ENCODE peak calls at places on chromosomes 7 and 10, in eight cellular contexts. J is ureter, R is GM23338, Z is GM03348, H is GDM1, E is posterior cingulate gyrus, O is GM13976, U is mucosa of gallbladder. T is an unnamed sample.

GRCh38 chr10:89025453-89025852 is 34.9 kb downstream of the FAS start:
- DNase-seq in U (no peak), R (no peak), J (no peak), H (no peak), E (no peak), Z (no peak), O (no peak), T (no peak)

GRCh38 chr7:25886387-25887240 is 265.4 kb upstream of the NFE2L3 start:
- DNase-seq in J (no peak), R (no peak), U (no peak), Z (no peak), H (no peak), E (no peak), O (no peak), T (no peak)

GRCh38 chr7:1665721-1666250 is 4.3 kb upstream of the ELFN1 start:
- DNase-seq in O (peak; percentile 59), J (peak; percentile 39), E (no peak), Z (peak; percentile 81), R (peak; percentile 43), U (no peak), H (no peak), T (no peak)

GRCh38 chr10:44261710-44262455 is 123.0 kb downstream of the CXCL12 start:
- DNase-seq in E (no peak), J (no peak), U (peak; percentile 22), Z (peak; percentile 75), H (no peak), R (no peak), O (peak; percentile 52), T (peak; percentile 12)

GRCh38 chr10:118101501-118101900 is 54.8 kb upstream of the RAB11FIP2 start:
- DNase-seq in J (no peak), U (no peak), O (no peak), R (no peak), Z (peak; percentile 54), E (no peak), H (no peak), T (no peak)

GRCh38 chr7:59079-59825 is 133.1 kb upstream of the FAM20C start:
- DNase-seq in Z (no peak), R (peak; percentile 54), H (no peak), J (no peak), U (no peak), O (no peak), E (no peak), T (no peak)

GRCh38 chr10:75926763-75927162 is 495.3 kb downstream of the LRMDA start:
- DNase-seq in R (peak; percentile 14), U (peak; percentile 23), Z (no peak), H (no peak), E (no peak), J (peak; percentile 58), O (no peak), T (no peak)

GRCh38 chr7:73343671-73344380 is 15.9 kb downstream of the FKBP6 start:
- DNase-seq in U (no peak), O (no peak), J (no peak), R (no peak), E (no peak), H (no peak), Z (no peak), T (no peak)

GRCh38 chr7:159032753-159033472 is 111.8 kb downstream of the VIPR2 start:
- DNase-seq in H (no peak), U (no peak), Z (no peak), E (no peak), J (peak; percentile 25), R (no peak), O (no peak), T (no peak)